ENCODE peak calls at places on chromosomes 13 and 19, in five cellular contexts. I is A549, P is brain microvascular endothelial cell, H is H9, C is ovary. J is an unnamed sample.

GRCh38 chr19:3648037-3648905 is 21.7 kb upstream of the CACTIN start:
- DNase-seq in I (no peak), P (no peak), H (no peak), C (no peak), J (no peak)

GRCh38 chr13:113066142-113066455 is 39.5 kb upstream of the F7 start:
- DNase-seq in I (no peak), P (no peak), H (no peak), C (no peak), J (no peak)

GRCh38 chr19:280541-281007 is 10.6 kb downstream of the PLPP2 start:
- DNase-seq in I (no peak), P (no peak), H (no peak), C (no peak), J (no peak)

GRCh38 chr13:23550164-23550563 is 20.0 kb upstream of the TNFRSF19 start:
- DNase-seq in I (no peak), P (no peak), H (no peak), C (no peak), J (no peak)

GRCh38 chr13:23790591-23791170 is 98.5 kb downstream of the MIPEP start:
- DNase-seq in I (no peak), P (peak), H (no peak), C (no peak), J (no peak)

GRCh38 chr13:34731486-34731885 is 210.6 kb upstream of the NBEA start:
- DNase-seq in I (no peak), P (no peak), H (no peak), C (no peak), J (no peak)

GRCh38 chr19:1873524-1874473 is 10.4 kb upstream of the KLF16 start:
- DNase-seq in I (no peak), P (no peak), H (peak), C (peak), J (no peak)

GRCh38 chr13:61453121-61453520 is 37.5 kb upstream of the PCDH20 start:
- DNase-seq in I (no peak), P (no peak), H (no peak), C (no peak), J (no peak)

GRCh38 chr13:33318037-33318436 is 32.5 kb upstream of the STARD13 start:
- DNase-seq in I (no peak), P (no peak), H (no peak), C (no peak), J (no peak)

GRCh38 chr13:62110079-62110478 is 694.4 kb upstream of the PCDH20 start:
- DNase-seq in I (no peak), P (no peak), H (no peak), C (no peak), J (no peak)

GRCh38 chr19:34645551-34645950 is 31.4 kb downstream of the SCGB2B2 start:
- DNase-seq in I (no peak), P (no peak), H (no peak), C (no peak), J (no peak)

GRCh38 chr13:38685974-38686571 is 804 bp upstream of the FREM2 start:
- DNase-seq in I (peak), P (no peak), H (peak), C (no peak), J (peak)

GRCh38 chr13:20400774-20401173 is 124.9 kb downstream of the CRYL1 start:
- DNase-seq in I (no peak), P (no peak), H (no peak), C (no peak), J (peak)

GRCh38 chr19:4830768-4831265 is 695 bp downstream of the TICAM1 start:
- DNase-seq in I (no peak), P (no peak), H (no peak), C (no peak), J (peak)

GRCh38 chr19:4832776-4833175 is 1.3 kb upstream of the TICAM1 start:
- DNase-seq in I (no peak), P (no peak), H (no peak), C (no peak), J (no peak)

GRCh38 chr19:4830332-4830731 is 1.2 kb downstream of the TICAM1 start:
- DNase-seq in I (no peak), P (no peak), H (no peak), C (no peak), J (no peak)

GRCh38 chr19:4829001-4829712 is 2.4 kb downstream of the TICAM1 start:
- DNase-seq in I (no peak), P (no peak), H (no peak), C (no peak), J (no peak)

GRCh38 chr19:4831351-4832340 is at the start of gene TICAM1:
- DNase-seq in I (peak), P (peak), H (no peak), C (peak), J (peak)
- TF ChIP-seq CTCF in I (no peak), P (no peak), H (no peak), C (no peak), J (peak)

DNA sequence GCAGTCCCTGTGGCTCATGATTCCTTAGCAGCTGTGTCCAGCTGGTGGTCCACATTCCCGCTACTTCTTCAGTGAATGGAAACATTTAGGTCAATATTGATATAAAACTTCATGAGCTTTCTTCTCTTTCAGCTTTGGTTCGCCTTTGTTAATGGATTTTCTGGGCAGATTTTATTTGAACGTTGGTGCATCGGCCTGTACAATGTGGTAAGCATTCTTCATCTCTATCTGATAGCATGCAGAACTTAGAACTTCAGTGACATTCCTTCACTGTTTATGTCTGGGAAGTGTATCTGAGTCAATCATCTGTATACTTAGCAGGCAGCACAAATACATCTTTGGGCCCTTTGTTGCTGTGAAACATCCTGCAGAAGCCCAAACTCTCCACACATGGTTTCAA is 223.8 kb downstream of the SHISA2 start:
- DNase-seq in I (no peak), P (peak), H (no peak), C (no peak), J (no peak)
- TF ChIP-seq CTCF in I (no peak), P (no peak), H (no peak), C (no peak), J (no peak)

DNA sequence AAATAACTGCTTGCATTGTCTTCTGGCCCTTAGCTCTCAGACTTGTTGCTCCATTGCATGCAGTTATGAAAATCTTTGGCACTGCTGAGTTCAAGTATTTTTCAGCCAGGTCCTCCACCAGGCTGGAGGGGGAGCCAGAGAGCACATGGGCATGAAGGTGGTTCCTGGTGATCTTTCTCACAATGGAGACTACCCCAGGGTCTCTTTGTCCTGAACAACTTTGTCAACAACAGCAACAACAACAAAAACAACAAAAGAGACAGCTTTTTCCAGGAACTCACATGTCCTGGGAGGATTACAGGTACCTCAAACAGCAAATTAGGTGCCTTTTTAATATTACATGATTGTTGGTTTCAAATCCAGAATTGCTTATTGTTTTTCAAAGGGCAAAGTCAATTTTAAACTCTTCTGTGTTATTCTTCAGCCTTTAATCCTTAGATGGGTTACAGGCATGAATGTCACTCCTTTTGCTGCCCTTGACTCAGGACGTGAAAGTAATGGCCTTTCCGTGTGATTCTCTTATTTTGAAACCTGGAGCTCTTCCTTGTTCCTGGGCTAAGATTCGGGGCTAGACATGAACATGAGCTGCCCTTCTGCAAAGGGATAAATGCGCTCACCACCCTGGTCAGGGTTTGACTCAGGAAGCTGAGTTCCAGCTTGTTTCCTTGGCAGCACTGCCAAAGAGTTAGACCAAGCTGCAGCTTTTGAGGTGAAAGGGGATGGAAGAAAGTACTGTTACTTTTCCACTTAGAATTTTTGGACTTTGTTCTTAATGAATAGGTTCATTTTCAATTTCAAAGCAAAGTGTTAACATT is 1.8 kb downstream of the RGCC start:
- DNase-seq in I (peak), P (peak), H (no peak), C (no peak), J (peak)
- TF ChIP-seq CTCF in I (peak), P (peak), H (peak), C (no peak), J (peak)

DNA sequence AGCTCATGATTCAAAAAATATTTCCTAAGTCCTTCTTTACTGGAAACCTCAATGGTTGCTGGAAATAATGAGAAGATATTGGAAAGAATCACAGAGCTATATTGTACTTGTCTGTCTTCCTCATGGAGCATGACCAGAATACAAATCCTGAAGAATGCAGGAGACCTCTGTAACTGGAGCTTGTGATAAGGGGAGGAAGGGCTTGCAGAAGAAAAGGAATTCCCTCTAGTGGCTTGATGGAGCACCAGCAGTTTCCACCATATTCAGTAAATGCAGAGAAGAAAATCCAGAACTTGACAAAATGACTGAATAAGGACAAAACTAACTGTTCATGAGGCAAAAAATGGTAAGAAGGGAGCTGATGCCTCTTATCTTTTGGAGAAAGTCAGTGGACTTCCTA is 1333.1 kb downstream of the EFNB2 start:
- DNase-seq in I (peak), P (peak), H (no peak), C (no peak), J (no peak)
- TF ChIP-seq CTCF in I (no peak), P (peak), H (peak), C (no peak), J (peak)

DNA sequence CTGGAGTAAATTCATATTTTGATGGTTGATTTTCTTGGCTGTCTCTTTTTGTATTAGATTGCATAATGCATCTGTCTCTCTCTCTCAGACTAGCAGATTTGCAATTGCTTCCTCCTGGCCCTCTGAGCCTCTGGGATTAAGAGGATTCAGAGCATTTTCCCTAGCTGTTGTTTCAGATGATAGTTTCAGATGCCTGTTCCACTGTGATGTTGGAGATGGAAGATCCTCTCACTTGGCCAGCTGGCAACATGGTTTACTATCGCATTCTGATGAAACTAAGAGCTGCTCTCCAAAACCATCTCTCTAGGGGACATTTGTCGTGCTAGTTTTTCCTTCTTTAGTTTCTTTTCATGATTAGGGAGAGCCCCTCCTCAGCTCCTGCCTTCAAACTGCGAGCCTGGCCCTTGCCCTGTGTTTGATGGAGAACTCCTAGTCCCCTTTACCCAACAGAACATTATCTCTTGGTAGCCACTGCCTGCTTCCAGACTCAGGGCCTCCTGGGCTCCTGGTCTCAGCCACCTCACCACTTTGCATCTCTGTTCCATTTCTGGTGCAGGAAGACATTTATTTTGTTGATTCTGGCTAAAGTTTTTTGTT is 244.6 kb downstream of the B3GLCT start:
- DNase-seq in I (no peak), P (no peak), H (no peak), C (no peak), J (no peak)
- TF ChIP-seq CTCF in I (no peak), P (no peak), H (no peak), C (no peak), J (no peak)

GRCh38 chr13:79625517-79625916 is 144.6 kb downstream of the NDFIP2 start:
- DNase-seq in I (no peak), P (no peak), H (no peak), C (no peak), J (no peak)

GRCh38 chr13:79637086-79637763 is 156.3 kb downstream of the NDFIP2 start:
- DNase-seq in I (no peak), P (no peak), H (no peak), C (peak), J (no peak)

GRCh38 chr13:79626924-79627323 is 146.0 kb downstream of the NDFIP2 start:
- DNase-seq in I (no peak), P (no peak), H (no peak), C (no peak), J (no peak)

GRCh38 chr13:79628463-79628862 is 147.5 kb downstream of the NDFIP2 start:
- DNase-seq in I (no peak), P (no peak), H (no peak), C (no peak), J (no peak)

GRCh38 chr13:79631260-79631659 is 150.3 kb downstream of the NDFIP2 start:
- DNase-seq in I (peak), P (peak), H (no peak), C (no peak), J (peak)
- TF ChIP-seq CTCF in I (peak), P (peak), H (peak), C (no peak), J (peak)

J was measured in foreskin keratinocyte.